ENCODE peak calls at places on chromosomes 2 and 18, in ten cellular contexts. S, J, R, I, E, H, F, C, Z and L are unnamed samples.

GRCh38 chr2:9778471-9779402 is 64.5 kb upstream of the TAF1B start:
- DNase-seq in C (no peak), F (no peak), E (no peak), R (no peak), S (no peak), I (no peak), Z (no peak), J (no peak), H (no peak), L (no peak)

GRCh38 chr2:23096905-23097602 is 287.9 kb upstream of the KLHL29 start:
- DNase-seq in S (no peak), Z (no peak), F (no peak), R (no peak), E (no peak), J (no peak), H (no peak), I (no peak), C (no peak), L (peak)

GRCh38 chr2:111200333-111200879 is 79.7 kb downstream of the BCL2L11 start:
- DNase-seq in S (no peak), E (no peak), H (no peak), R (no peak), F (peak), C (no peak), J (no peak), I (no peak), Z (no peak), L (peak)

GRCh38 chr2:133248264-133248663 is 320.0 kb downstream of the NCKAP5 start:
- DNase-seq in S (no peak), Z (no peak), C (no peak), F (no peak), E (no peak), I (no peak), H (no peak), J (no peak), R (no peak), L (no peak)

GRCh38 chr2:241540766-241541561 is 17.6 kb upstream of the BOK start:
- DNase-seq in Z (peak), J (no peak), F (peak), E (peak), H (peak), R (peak), I (peak), C (peak), S (peak), L (no peak)

GRCh38 chr2:155368934-155369333 is 670.4 kb downstream of the KCNJ3 start:
- DNase-seq in F (no peak), J (no peak), C (no peak), E (peak), H (no peak), I (no peak), Z (no peak), S (no peak), R (no peak), L (no peak)

GRCh38 chr2:104834431-104834830 is 19.5 kb upstream of the POU3F3 start:
- DNase-seq in H (no peak), C (no peak), S (no peak), E (no peak), R (no peak), F (no peak), J (no peak), I (no peak), Z (no peak), L (no peak)

GRCh38 chr18:24811963-24812681 is 351.7 kb downstream of the HRH4 start:
- DNase-seq in C (no peak), S (no peak), Z (no peak), I (no peak), J (no peak), R (no peak), E (no peak), F (no peak), H (no peak), L (no peak)

GRCh38 chr2:174350018-174350417 is 15.3 kb downstream of the SP9 start:
- DNase-seq in E (peak), Z (no peak), S (no peak), R (no peak), F (no peak), H (no peak), C (no peak), I (no peak), J (no peak), L (no peak)

GRCh38 chr18:45850021-45850420 is 24.5 kb downstream of the SIGLEC15 start:
- DNase-seq in E (peak), C (no peak), I (peak), S (no peak), H (no peak), J (no peak), Z (no peak), R (no peak), F (no peak), L (no peak)

GRCh38 chr2:33426666-33427231 is 49.7 kb upstream of the RASGRP3 start:
- DNase-seq in S (no peak), E (peak), F (no peak), Z (no peak), R (no peak), J (no peak), H (no peak), C (no peak), I (no peak), L (no peak)

GRCh38 chr2:160352492-160352891 is 141.1 kb downstream of the RBMS1 start:
- DNase-seq in I (no peak), H (no peak), F (peak), J (no peak), C (no peak), E (no peak), R (no peak), S (no peak), Z (no peak), L (no peak)

GRCh38 chr2:186410802-186411201 is 75.3 kb upstream of the ZC3H15 start:
- DNase-seq in C (no peak), J (no peak), Z (no peak), E (no peak), S (no peak), H (no peak), R (no peak), I (no peak), F (no peak), L (no peak)

GRCh38 chr2:126945118-126945517 is 46.4 kb downstream of the TEX51 start:
- DNase-seq in F (no peak), S (no peak), Z (no peak), H (no peak), E (no peak), C (no peak), I (no peak), R (no peak), J (no peak), L (no peak)

GRCh38 chr2:134258684-134259408 is 5.0 kb downstream of the MGAT5 start:
- DNase-seq in Z (no peak), H (peak), S (no peak), I (no peak), R (peak), C (peak), E (no peak), F (no peak), J (no peak), L (no peak)

GRCh38 chr2:195359043-195359735 is 297.8 kb upstream of the SLC39A10 start:
- DNase-seq in R (no peak), C (no peak), F (no peak), E (no peak), Z (no peak), H (no peak), J (no peak), I (no peak), S (no peak), L (no peak)

GRCh38 chr2:66446178-66446860 is 11.4 kb downstream of the MEIS1 start:
- DNase-seq in H (no peak), J (no peak), S (no peak), Z (no peak), R (no peak), E (peak), F (no peak), I (peak), C (no peak), L (no peak)

GRCh38 chr2:192579965-192580700 is 385.4 kb upstream of the TMEFF2 start:
- DNase-seq in S (no peak), C (no peak), E (no peak), R (no peak), F (no peak), I (no peak), H (no peak), J (no peak), Z (no peak), L (no peak)

GRCh38 chr2:216315817-216316603 is 56.3 kb downstream of the MARCHF4 start:
- DNase-seq in S (no peak), J (no peak), Z (no peak), E (peak), F (no peak), H (no peak), R (no peak), C (no peak), I (peak), L (no peak)

GRCh38 chr2:236040600-236041328 is 127.4 kb downstream of the GBX2 start:
- DNase-seq in Z (no peak), J (no peak), R (no peak), S (no peak), E (no peak), F (no peak), C (no peak), H (no peak), I (no peak), L (no peak)

GRCh38 chr2:203580846-203581245 is 45.7 kb upstream of the RAPH1 start:
- DNase-seq in C (no peak), I (no peak), S (no peak), J (no peak), R (no peak), F (no peak), Z (no peak), H (no peak), E (no peak), L (no peak)

GRCh38 chr2:108633379-108633778 is 85.9 kb upstream of the RANBP2 start:
- DNase-seq in I (no peak), J (no peak), C (no peak), H (no peak), E (no peak), S (no peak), F (no peak), R (no peak), Z (no peak), L (no peak)

GRCh38 chr2:45962522-45962921 is 311.0 kb downstream of the PRKCE start:
- DNase-seq in R (no peak), S (no peak), E (peak), C (no peak), F (no peak), Z (no peak), J (no peak), H (no peak), I (no peak), L (peak)

GRCh38 chr2:218605438-218605837 is 2.3 kb upstream of the PLCD4 start:
- DNase-seq in J (no peak), E (peak), C (no peak), H (no peak), Z (no peak), R (no peak), F (peak), S (no peak), I (no peak), L (no peak)

GRCh38 chr2:1622521-1623200 is 121.7 kb downstream of the PXDN start:
- DNase-seq in S (no peak), H (no peak), I (no peak), Z (no peak), J (no peak), E (no peak), R (no peak), F (no peak), C (no peak), L (no peak)

GRCh38 chr2:45283764-45284620 is 274.7 kb upstream of the SIX2 start:
- DNase-seq in E (no peak), S (no peak), I (no peak), R (no peak), C (no peak), H (no peak), J (no peak), F (no peak), Z (no peak), L (no peak)

GRCh38 chr2:101150306-101151140 is 659 bp downstream of the TBC1D8 start:
- DNase-seq in F (no peak), E (no peak), I (peak), R (no peak), C (no peak), S (peak), H (no peak), Z (no peak), J (no peak), L (no peak)

GRCh38 chr18:48728204-48728833 is 189.5 kb downstream of the CTIF start:
- DNase-seq in S (no peak), J (no peak), C (no peak), R (no peak), Z (no peak), F (no peak), H (no peak), I (no peak), E (peak), L (no peak)

GRCh38 chr2:64852771-64853241 is 136.4 kb upstream of the SLC1A4 start:
- DNase-seq in J (no peak), E (no peak), Z (no peak), C (no peak), H (no peak), I (no peak), S (no peak), F (no peak), R (no peak), L (no peak)

GRCh38 chr2:239330836-239331235 is 70.0 kb downstream of the HDAC4 start:
- DNase-seq in I (no peak), Z (no peak), C (no peak), R (no peak), H (no peak), F (no peak), S (no peak), J (no peak), E (no peak), L (peak)

GRCh38 chr2:102703748-102704147 is 58.1 kb upstream of the TMEM182 start:
- DNase-seq in S (no peak), H (no peak), Z (no peak), R (no peak), F (peak), I (no peak), E (peak), C (peak), J (peak), L (no peak)

GRCh38 chr2:239521518-239521815 is 120.6 kb upstream of the HDAC4 start:
- DNase-seq in F (no peak), R (no peak), S (no peak), J (no peak), Z (no peak), E (no peak), C (no peak), H (no peak), I (no peak), L (no peak)

GRCh38 chr2:29420999-29421856 is 306.0 kb downstream of the CLIP4 start:
- DNase-seq in S (no peak), C (no peak), E (no peak), F (peak), Z (no peak), J (no peak), H (no peak), I (peak), R (no peak), L (no peak)

GRCh38 chr2:23788100-23788499 is 138.8 kb downstream of the ATAD2B start:
- DNase-seq in S (no peak), J (no peak), E (no peak), R (no peak), F (no peak), H (peak), C (peak), I (no peak), Z (no peak), L (no peak)

GRCh38 chr2:152611458-152612231 is 105.6 kb downstream of the PRPF40A start:
- DNase-seq in F (no peak), S (no peak), R (no peak), E (peak), J (no peak), I (no peak), Z (peak), H (peak), C (no peak), L (no peak)

GRCh38 chr2:48315847-48316194 is 214.1 kb upstream of the STON1 start:
- DNase-seq in S (peak), E (no peak), Z (peak), R (no peak), H (no peak), F (no peak), C (peak), J (peak), I (peak), L (no peak)

GRCh38 chr2:121184248-121184862 is 100.6 kb downstream of the TFCP2L1 start:
- DNase-seq in Z (no peak), H (no peak), F (peak), I (no peak), C (no peak), J (no peak), R (no peak), E (no peak), S (no peak), L (no peak)

GRCh38 chr2:127673304-127674069 is 1.8 kb downstream of the LIMS2 start:
- DNase-seq in I (no peak), R (no peak), E (no peak), F (no peak), C (no peak), S (no peak), Z (no peak), H (no peak), J (no peak), L (no peak)

GRCh38 chr2:80238692-80239469 is 65.7 kb downstream of the LRRTM1 start:
- DNase-seq in I (peak), R (no peak), C (peak), J (peak), Z (no peak), H (no peak), S (peak), E (peak), F (no peak), L (no peak)

GRCh38 chr2:12797815-12798214 is 81.1 kb downstream of the TRIB2 start:
- DNase-seq in E (peak), S (no peak), Z (no peak), C (no peak), J (no peak), R (no peak), I (no peak), F (no peak), H (no peak), L (no peak)